ENCODE peak calls at places on chromosomes 3 and 15, in nine cellular contexts. A is left ventricle myocardium inferior, Y is adrenal gland, Z is PC-9, F is lower lobe of right lung, D is keratinocyte, R is BJ, J is heart right ventricle, K is cardiac fibroblast. O is an unnamed sample.

GRCh38 chr3:72274511-72275295 is 489.8 kb upstream of the PROK2 start:
- DNase-seq in Y (peak; percentile 51), Z (no peak), D (no peak), A (peak; percentile 46), R (peak; percentile 54), K (peak; percentile 86), J (no peak), F (peak; percentile 55), O (peak; percentile 83)

GRCh38 chr3:159082514-159082913 is 280.7 kb downstream of the MFSD1 start:
- DNase-seq in K (peak; percentile 57), Y (no peak), J (no peak), R (peak; percentile 38), A (no peak), D (no peak), F (no peak), Z (no peak), O (no peak)

GRCh38 chr3:76958231-76958630 is 81.7 kb upstream of the ROBO2 start:
- DNase-seq in R (no peak), Y (no peak), D (no peak), K (no peak), Z (no peak), A (no peak), J (no peak), F (no peak), O (no peak)

GRCh38 chr3:194040501-194041273 is 95.3 kb upstream of the HES1 start:
- DNase-seq in Y (no peak), D (no peak), K (no peak), J (no peak), R (no peak), F (no peak), A (no peak), Z (no peak), O (no peak)

GRCh38 chr3:165502707-165503106 is 306.5 kb upstream of the SLITRK3 start:
- DNase-seq in Z (no peak), J (no peak), Y (no peak), F (no peak), K (no peak), D (no peak), A (no peak), R (no peak), O (no peak)

GRCh38 chr3:195909294-195909644 is 918 bp upstream of the TNK2 start:
- DNase-seq in R (no peak), Z (no peak), J (no peak), D (no peak), K (no peak), A (no peak), Y (no peak), F (no peak), O (no peak)

GRCh38 chr3:76986876-76987513 is 52.9 kb upstream of the ROBO2 start:
- DNase-seq in J (no peak), Z (no peak), R (no peak), D (no peak), K (no peak), Y (no peak), A (no peak), F (no peak), O (no peak)

GRCh38 chr15:77617507-77618285 is 15.0 kb downstream of the LINGO1 start:
- DNase-seq in Z (no peak), D (no peak), K (no peak), Y (no peak), R (no peak), F (no peak), A (no peak), J (no peak), O (no peak)

GRCh38 chr3:55180936-55181535 is 253.2 kb upstream of the LRTM1 start:
- DNase-seq in J (no peak), R (no peak), F (no peak), K (peak; percentile 75), D (no peak), A (no peak), Z (no peak), Y (peak; percentile 20), O (no peak)

GRCh38 chr15:45402955-45403892 is 24.9 kb upstream of the GATM start:
- DNase-seq in D (no peak), R (no peak), Z (peak; percentile 78), Y (peak; percentile 37), K (peak; percentile 74), A (peak; percentile 25), F (peak; percentile 69), J (peak; percentile 37), O (no peak)

GRCh38 chr15:37789881-37790280 is 144.6 kb upstream of the TMCO5A start:
- DNase-seq in R (peak; percentile 26), Y (no peak), Z (peak; percentile 55), F (no peak), J (no peak), K (peak; percentile 64), A (no peak), D (peak; percentile 38), O (no peak)

GRCh38 chr3:151278223-151278622 is at the start of gene P2RY14:
- DNase-seq in Z (no peak), K (no peak), F (no peak), A (no peak), R (no peak), J (no peak), D (no peak), Y (no peak), O (no peak)

GRCh38 chr3:147680820-147681488 is 271.8 kb downstream of the ZIC1 start:
- DNase-seq in D (no peak), Z (no peak), Y (no peak), A (peak; percentile 57), R (no peak), F (no peak), J (peak; percentile 56), K (peak; percentile 6), O (peak; percentile 66)

GRCh38 chr15:32903591-32903990 is 185.8 kb downstream of the GREM1 start:
- DNase-seq in F (no peak), R (no peak), Y (no peak), Z (no peak), A (no peak), J (no peak), K (no peak), D (no peak), O (no peak)

GRCh38 chr15:29671308-29671981 is 150.8 kb downstream of the TJP1 start:
- DNase-seq in J (no peak), A (no peak), R (no peak), F (no peak), Z (no peak), D (no peak), Y (no peak), K (peak; percentile 94), O (no peak)

GRCh38 chr3:134904796-134905646 is 110.0 kb downstream of the EPHB1 start:
- DNase-seq in K (no peak), J (no peak), R (no peak), F (no peak), D (no peak), Z (no peak), A (no peak), Y (no peak), O (no peak)

DNA sequence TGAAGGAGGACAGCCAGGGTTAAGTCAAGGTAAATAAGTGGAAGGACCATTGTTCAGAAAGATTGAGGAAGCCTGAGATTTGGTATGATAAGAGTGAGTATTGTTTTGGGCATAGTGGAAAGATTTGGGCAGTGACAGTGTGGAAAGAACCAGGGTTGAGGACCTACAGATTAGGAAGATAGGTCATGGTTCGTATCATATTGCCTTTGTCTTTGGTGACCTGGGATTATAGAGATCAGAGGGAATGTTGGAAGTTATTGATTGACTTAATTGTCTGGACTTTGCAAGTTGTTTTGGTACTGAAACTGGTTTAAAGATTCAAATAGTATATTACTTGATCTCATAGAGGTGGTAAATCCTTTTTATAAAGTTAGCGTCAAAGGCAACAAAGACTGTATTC is 23.1 kb upstream of the MGA start:
- DNase-seq in D (no peak), J (no peak), Z (no peak), F (no peak), Y (no peak), R (no peak), K (no peak), A (no peak), O (no peak)
- H3K4me3 ChIP-seq in D (no peak overlapping the region), J (no peak overlapping the region), Z (no peak overlapping the region), F (no peak overlapping the region), Y (no peak overlapping the region), R (no peak overlapping the region), K (no peak overlapping the region), A (no peak overlapping the region), O (no peak overlapping the region)

GRCh38 chr3:12970684-12971083 is 102.5 kb downstream of the IQSEC1 start:
- DNase-seq in F (no peak), A (no peak), Z (no peak), R (no peak), D (no peak), K (no peak), Y (no peak), J (no peak), O (no peak)
- TF ChIP-seq CTCF in F (no peak), A (no peak), Z (no peak), R (no peak), D (no peak), K (no peak), Y (no peak), J (no peak), O (no peak)

DNA sequence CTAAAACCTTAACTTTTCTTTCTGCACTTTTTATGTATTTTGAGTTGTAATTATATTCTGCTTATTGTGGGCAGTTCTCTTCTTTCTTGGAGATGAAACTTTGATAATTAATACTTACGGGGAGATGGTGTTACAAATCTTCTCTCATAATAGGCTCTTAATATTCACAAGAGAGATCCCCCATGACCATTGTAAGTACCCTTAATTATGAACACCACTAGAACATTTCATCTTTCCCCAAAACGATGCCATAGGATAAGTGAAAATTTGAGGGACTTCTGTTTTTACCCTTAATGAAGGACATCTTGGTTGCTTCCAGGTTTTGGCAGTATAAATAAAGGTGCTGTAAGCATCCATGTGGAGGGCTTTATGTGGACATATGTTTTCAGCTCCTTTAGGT is 60.7 kb downstream of the PIAS1 start:
- DNase-seq in J (no peak), F (no peak), R (no peak), D (no peak), A (no peak), K (peak; percentile 15), Z (no peak), Y (no peak), O (no peak)
- H3K4me3 ChIP-seq in J (peak overlapping the region; percentile 38), F (peak overlapping the region; percentile 40), R (peak overlapping the region; percentile 33), D (peak overlapping the region; percentile 41), A (peak overlapping the region; percentile 54), K (no peak overlapping the region), Z (no peak overlapping the region), Y (no peak overlapping the region), O (no peak overlapping the region)

GRCh38 chr3:155086041-155086440 is 5.9 kb downstream of the MME start:
- DNase-seq in A (no peak), D (no peak), J (no peak), Z (no peak), F (no peak), R (no peak), Y (no peak), K (peak; percentile 81), O (no peak)

GRCh38 chr3:155088705-155089380 is 8.7 kb downstream of the MME start:
- DNase-seq in F (no peak), Y (no peak), R (no peak), A (no peak), D (no peak), J (no peak), K (peak; percentile 38), Z (no peak), O (no peak)

GRCh38 chr3:155080692-155081091 is 573 bp downstream of the MME start:
- DNase-seq in J (no peak), A (no peak), Z (no peak), Y (no peak), R (no peak), F (no peak), K (peak; percentile 42), D (no peak), O (no peak)

GRCh38 chr3:155083313-155083905 is 3.3 kb downstream of the MME start:
- DNase-seq in D (no peak), Y (no peak), A (no peak), F (no peak), R (no peak), J (no peak), K (peak; percentile 24), Z (no peak), O (no peak)

GRCh38 chr3:155084567-155084966 is 4.4 kb downstream of the MME start:
- DNase-seq in R (no peak), Y (no peak), K (no peak), Z (no peak), D (no peak), F (no peak), J (no peak), A (no peak), O (no peak)
- TF ChIP-seq CTCF in R (no peak), Y (no peak), K (no peak), Z (no peak), D (no peak), F (no peak), J (no peak), A (no peak), O (no peak)

O was measured in right atrium auricular region.